ENCODE peak calls at places on chromosome 11, in ten cellular contexts. X, W, U, H, F, L, M, P, A and Z are unnamed samples.

GRCh38 chr11:2521681-2522630 is 77.1 kb downstream of the KCNQ1 start:
- DNase-seq in X (peak), W (no peak), U (no peak), H (no peak), F (no peak), L (no peak), M (no peak), P (no peak), A (no peak), Z (no peak)

GRCh38 chr11:100851129-100851528 is 164.0 kb downstream of the ARHGAP42 start:
- DNase-seq in X (no peak), W (no peak), U (no peak), H (peak), F (peak), L (no peak), M (no peak), P (no peak), A (no peak), Z (no peak)

GRCh38 chr11:62801071-62801470 is 4.2 kb downstream of the NXF1 start:
- DNase-seq in X (no peak), W (no peak), U (no peak), H (no peak), F (no peak), L (no peak), M (no peak), P (no peak), A (no peak), Z (no peak)

GRCh38 chr11:115164774-115165173 is 339.4 kb downstream of the CADM1 start:
- DNase-seq in X (peak), W (peak), U (no peak), H (no peak), F (peak), L (no peak), M (no peak), P (no peak), A (no peak), Z (no peak)

GRCh38 chr11:95571861-95572260 is 217.7 kb downstream of the FAM76B start:
- DNase-seq in X (no peak), W (no peak), U (no peak), H (no peak), F (no peak), L (no peak), M (no peak), P (no peak), A (no peak), Z (no peak)

GRCh38 chr11:118885319-118885718 is 1.6 kb downstream of the CXCR5 start:
- DNase-seq in X (peak), W (no peak), U (no peak), H (no peak), F (no peak), L (no peak), M (no peak), P (no peak), A (no peak), Z (no peak)

GRCh38 chr11:74672956-74673895 is 58.0 kb downstream of the CHRDL2 start:
- DNase-seq in X (peak), W (no peak), U (no peak), H (peak), F (peak), L (no peak), M (no peak), P (no peak), A (no peak), Z (peak)

GRCh38 chr11:57800444-57801184 is 39.0 kb downstream of the CTNND1 start:
- DNase-seq in X (peak), W (peak), U (peak), H (peak), F (peak), L (peak), M (no peak), P (peak), A (no peak), Z (peak)

GRCh38 chr11:66957971-66958231 is 282 bp downstream of the PC start:
- DNase-seq in X (peak), W (peak), U (no peak), H (no peak), F (no peak), L (no peak), M (no peak), P (no peak), A (no peak), Z (no peak)

GRCh38 chr11:95516786-95517185 is 272.8 kb downstream of the FAM76B start:
- DNase-seq in X (no peak), W (no peak), U (no peak), H (peak), F (peak), L (no peak), M (no peak), P (no peak), A (no peak), Z (peak)

GRCh38 chr11:115676768-115677167 is 172.6 kb upstream of the CADM1 start:
- DNase-seq in X (no peak), W (no peak), U (no peak), H (no peak), F (peak), L (no peak), M (no peak), P (no peak), A (no peak), Z (no peak)

GRCh38 chr11:108025387-108026080 is 16.8 kb downstream of the CUL5 start:
- DNase-seq in X (no peak), W (no peak), U (no peak), H (no peak), F (no peak), L (no peak), M (no peak), P (peak), A (no peak), Z (no peak)

GRCh38 chr11:83403990-83404389 is 117.8 kb upstream of the CCDC90B start:
- DNase-seq in X (no peak), W (no peak), U (no peak), H (no peak), F (no peak), L (no peak), M (no peak), P (no peak), A (no peak), Z (no peak)

GRCh38 chr11:67158241-67158640 is 39.2 kb downstream of the KDM2A start:
- DNase-seq in X (no peak), W (no peak), U (no peak), H (no peak), F (no peak), L (no peak), M (no peak), P (no peak), A (no peak), Z (no peak)

GRCh38 chr11:114366331-114367243 is 33.7 kb downstream of the C11orf71 start:
- DNase-seq in X (no peak), W (no peak), U (no peak), H (peak), F (peak), L (no peak), M (no peak), P (no peak), A (no peak), Z (peak)